ENCODE peak calls at places on chromosomes 12 and 14, in six cellular contexts. One of them, this sample, is unnamed.
A peak's percentile ranks its signal among the peaks of the same experiment; 100 is the strongest.

GRCh38 chr12:52929538-52929937 is 19.4 kb upstream of the KRT18 start:
- DNase-seq in fibroblast of lung: no peak
- DNase-seq in body of pancreas: no peak
- DNase-seq in ascending aorta: no peak
- DNase-seq in uterus: no peak
- DNase-seq in dorsolateral prefrontal cortex: no peak
- DNase-seq in this sample: no peak

GRCh38 chr14:45807187-45807586 is 554.2 kb upstream of the MIS18BP1 start:
- DNase-seq in fibroblast of lung: no peak
- DNase-seq in body of pancreas: no peak
- DNase-seq in ascending aorta: no peak
- DNase-seq in uterus: no peak
- DNase-seq in dorsolateral prefrontal cortex: no peak
- DNase-seq in this sample: no peak

GRCh38 chr14:97924922-97925613 is 1127.9 kb downstream of the VRK1 start:
- DNase-seq in fibroblast of lung: no peak
- DNase-seq in body of pancreas: no peak
- DNase-seq in ascending aorta: no peak
- DNase-seq in uterus: no peak
- DNase-seq in dorsolateral prefrontal cortex: no peak
- DNase-seq in this sample: no peak

GRCh38 chr12:81086342-81086741 is 8.5 kb downstream of the ACSS3 start:
- DNase-seq in fibroblast of lung: no peak
- DNase-seq in body of pancreas: no peak
- DNase-seq in ascending aorta: no peak
- DNase-seq in uterus: no peak
- DNase-seq in dorsolateral prefrontal cortex: no peak
- DNase-seq in this sample: no peak

GRCh38 chr12:84421103-84421502 is 491.5 kb downstream of the SLC6A15 start:
- DNase-seq in fibroblast of lung: no peak
- DNase-seq in body of pancreas: no peak
- DNase-seq in ascending aorta: no peak
- DNase-seq in uterus: no peak
- DNase-seq in dorsolateral prefrontal cortex: no peak
- DNase-seq in this sample: no peak

GRCh38 chr12:124867389-124867930 is 3.8 kb upstream of the SCARB1 start:
- DNase-seq in fibroblast of lung: peak; percentile 77
- DNase-seq in body of pancreas: peak; percentile 34
- DNase-seq in ascending aorta: no peak
- DNase-seq in uterus: no peak
- DNase-seq in dorsolateral prefrontal cortex: no peak
- DNase-seq in this sample: peak; percentile 75

GRCh38 chr12:53219116-53219955 is 12.3 kb upstream of the ITGB7 start:
- DNase-seq in fibroblast of lung: peak; percentile 73
- DNase-seq in body of pancreas: peak; percentile 32
- DNase-seq in ascending aorta: no peak
- DNase-seq in uterus: no peak
- DNase-seq in dorsolateral prefrontal cortex: no peak
- DNase-seq in this sample: peak; percentile 56

GRCh38 chr12:7450667-7451066 is 6.7 kb upstream of the CD163L1 start:
- DNase-seq in fibroblast of lung: no peak
- DNase-seq in body of pancreas: no peak
- DNase-seq in ascending aorta: no peak
- DNase-seq in uterus: no peak
- DNase-seq in dorsolateral prefrontal cortex: no peak
- DNase-seq in this sample: no peak

GRCh38 chr14:26687438-26687837 is 89.6 kb upstream of the NOVA1 start:
- DNase-seq in fibroblast of lung: no peak
- DNase-seq in body of pancreas: no peak
- DNase-seq in ascending aorta: no peak
- DNase-seq in uterus: no peak
- DNase-seq in dorsolateral prefrontal cortex: no peak
- DNase-seq in this sample: no peak

GRCh38 chr14:38199076-38199475 is 8.6 kb upstream of the SSTR1 start:
- DNase-seq in fibroblast of lung: no peak
- DNase-seq in body of pancreas: no peak
- DNase-seq in ascending aorta: no peak
- DNase-seq in uterus: no peak
- DNase-seq in dorsolateral prefrontal cortex: no peak
- DNase-seq in this sample: no peak

GRCh38 chr12:57545809-57546437 is 1.1 kb downstream of the DCTN2 start:
- DNase-seq in fibroblast of lung: no peak
- DNase-seq in body of pancreas: no peak
- DNase-seq in ascending aorta: no peak
- DNase-seq in uterus: no peak
- DNase-seq in dorsolateral prefrontal cortex: no peak
- DNase-seq in this sample: no peak

GRCh38 chr14:54974773-54975414 is 52.0 kb downstream of the WDHD1 start:
- DNase-seq in fibroblast of lung: peak; percentile 34
- DNase-seq in body of pancreas: no peak
- DNase-seq in ascending aorta: no peak
- DNase-seq in uterus: no peak
- DNase-seq in dorsolateral prefrontal cortex: no peak
- DNase-seq in this sample: no peak

GRCh38 chr12:116697305-116698130 is 40.4 kb downstream of the SPRING1 start:
- DNase-seq in fibroblast of lung: no peak
- DNase-seq in body of pancreas: peak; percentile 75
- DNase-seq in ascending aorta: no peak
- DNase-seq in uterus: no peak
- DNase-seq in dorsolateral prefrontal cortex: no peak
- DNase-seq in this sample: peak; percentile 26

GRCh38 chr12:48668996-48669395 is 13.0 kb downstream of the KANSL2 start:
- DNase-seq in fibroblast of lung: no peak
- DNase-seq in body of pancreas: no peak
- DNase-seq in ascending aorta: no peak
- DNase-seq in uterus: no peak
- DNase-seq in dorsolateral prefrontal cortex: no peak
- DNase-seq in this sample: no peak

GRCh38 chr14:93081875-93082570 is 33.7 kb downstream of the ITPK1 start:
- DNase-seq in fibroblast of lung: no peak
- DNase-seq in body of pancreas: no peak
- DNase-seq in ascending aorta: no peak
- DNase-seq in uterus: no peak
- DNase-seq in dorsolateral prefrontal cortex: no peak
- DNase-seq in this sample: no peak

GRCh38 chr12:124422570-124423523 is 128.0 kb downstream of the RFLNA start:
- DNase-seq in fibroblast of lung: peak; percentile 97
- DNase-seq in body of pancreas: peak; percentile 84
- DNase-seq in ascending aorta: peak; percentile 62
- DNase-seq in uterus: peak; percentile 95
- DNase-seq in dorsolateral prefrontal cortex: peak; percentile 79
- DNase-seq in this sample: no peak

GRCh38 chr14:38290601-38291190 is 34.8 kb upstream of the CLEC14A start:
- DNase-seq in fibroblast of lung: peak; percentile 96
- DNase-seq in body of pancreas: no peak
- DNase-seq in ascending aorta: no peak
- DNase-seq in uterus: no peak
- DNase-seq in dorsolateral prefrontal cortex: no peak
- DNase-seq in this sample: no peak

DNA sequence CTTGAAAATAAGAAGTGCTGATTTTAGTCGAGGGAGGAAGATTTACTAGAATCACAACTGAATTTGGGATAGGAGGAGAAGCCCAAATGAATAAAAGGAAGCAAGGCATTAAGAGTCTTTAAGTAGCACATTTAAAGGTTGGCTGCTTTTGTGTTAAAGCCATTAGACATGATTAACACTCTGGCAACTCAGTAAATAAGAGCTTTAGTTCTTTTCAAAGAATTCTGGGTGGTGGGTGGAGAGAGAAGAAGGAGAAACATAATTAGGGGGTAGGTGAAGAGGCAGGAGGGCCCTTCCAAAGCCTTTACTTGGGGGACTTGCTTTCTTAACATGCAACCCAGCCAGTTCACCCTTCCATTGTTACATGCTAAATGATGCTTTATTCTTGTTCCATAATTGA is 284.6 kb upstream of the SEL1L start:
- DNase-seq in fibroblast of lung: no peak
- DNase-seq in body of pancreas: no peak
- DNase-seq in ascending aorta: no peak
- DNase-seq in uterus: no peak
- DNase-seq in dorsolateral prefrontal cortex: no peak
- DNase-seq in this sample: no peak
- H3K27ac ChIP-seq in fibroblast of lung: no peak overlapping the region
- H3K27ac ChIP-seq in body of pancreas: no peak overlapping the region
- H3K27ac ChIP-seq in ascending aorta: no peak overlapping the region
- H3K27ac ChIP-seq in uterus: no peak overlapping the region
- H3K27ac ChIP-seq in dorsolateral prefrontal cortex: no peak overlapping the region
- H3K27ac ChIP-seq in this sample: no peak overlapping the region

DNA sequence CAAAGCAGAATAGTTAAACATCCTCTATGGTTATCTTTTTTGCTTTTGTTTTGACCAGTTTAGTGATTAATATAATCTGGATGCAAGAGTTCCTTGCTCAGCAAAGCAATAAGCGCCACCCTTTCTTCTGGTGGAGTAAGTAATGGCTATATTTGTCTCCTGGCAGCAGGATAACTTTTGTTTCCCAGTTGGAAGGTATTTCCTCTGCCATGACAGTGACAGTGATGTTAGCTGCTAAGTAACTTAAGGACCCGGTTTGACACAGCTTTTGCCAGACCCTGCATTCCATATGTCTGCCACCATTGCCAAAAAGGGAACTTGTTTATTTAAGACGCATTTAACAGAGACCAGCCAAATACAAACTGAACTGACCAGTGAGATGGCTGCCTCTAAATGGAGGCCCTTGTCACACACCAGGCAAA is 70.4 kb upstream of the NR2C1 start:
- DNase-seq in fibroblast of lung: peak; percentile 39
- DNase-seq in body of pancreas: no peak
- DNase-seq in ascending aorta: no peak
- DNase-seq in uterus: no peak
- DNase-seq in dorsolateral prefrontal cortex: no peak
- DNase-seq in this sample: peak; percentile 38
- H3K27ac ChIP-seq in fibroblast of lung: no peak overlapping the region
- H3K27ac ChIP-seq in body of pancreas: no peak overlapping the region
- H3K27ac ChIP-seq in ascending aorta: peak overlapping the region; percentile 39
- H3K27ac ChIP-seq in uterus: no peak overlapping the region
- H3K27ac ChIP-seq in dorsolateral prefrontal cortex: no peak overlapping the region
- H3K27ac ChIP-seq in this sample: peak overlapping the region; percentile 91

GRCh38 chr12:121892673-121893561 is 4.3 kb downstream of the PSMD9 start:
- DNase-seq in fibroblast of lung: no peak
- DNase-seq in body of pancreas: no peak
- DNase-seq in ascending aorta: no peak
- DNase-seq in uterus: no peak
- DNase-seq in dorsolateral prefrontal cortex: no peak
- DNase-seq in this sample: no peak
- H3K27ac ChIP-seq in fibroblast of lung: no peak overlapping the region
- H3K27ac ChIP-seq in body of pancreas: peak overlapping the region; percentile 59
- H3K27ac ChIP-seq in ascending aorta: no peak overlapping the region
- H3K27ac ChIP-seq in uterus: no peak overlapping the region
- H3K27ac ChIP-seq in dorsolateral prefrontal cortex: no peak overlapping the region
- H3K27ac ChIP-seq in this sample: no peak overlapping the region

GRCh38 chr14:34034447-34035176 is 83.7 kb upstream of the EGLN3 start:
- DNase-seq in fibroblast of lung: no peak
- DNase-seq in body of pancreas: no peak
- DNase-seq in ascending aorta: no peak
- DNase-seq in uterus: no peak
- DNase-seq in dorsolateral prefrontal cortex: no peak
- DNase-seq in this sample: no peak
- H3K27ac ChIP-seq in fibroblast of lung: no peak overlapping the region
- H3K27ac ChIP-seq in body of pancreas: no peak overlapping the region
- H3K27ac ChIP-seq in ascending aorta: no peak overlapping the region
- H3K27ac ChIP-seq in uterus: no peak overlapping the region
- H3K27ac ChIP-seq in dorsolateral prefrontal cortex: no peak overlapping the region
- H3K27ac ChIP-seq in this sample: no peak overlapping the region

GRCh38 chr12:26712892-26713291 is 120.1 kb downstream of the ITPR2 start:
- DNase-seq in fibroblast of lung: no peak
- DNase-seq in body of pancreas: no peak
- DNase-seq in ascending aorta: no peak
- DNase-seq in uterus: no peak
- DNase-seq in dorsolateral prefrontal cortex: no peak
- DNase-seq in this sample: no peak

GRCh38 chr12:26713885-26714383 is 119.1 kb downstream of the ITPR2 start:
- DNase-seq in fibroblast of lung: no peak
- DNase-seq in body of pancreas: no peak
- DNase-seq in ascending aorta: no peak
- DNase-seq in uterus: no peak
- DNase-seq in dorsolateral prefrontal cortex: no peak
- DNase-seq in this sample: no peak

GRCh38 chr12:26715232-26715631 is 117.8 kb downstream of the ITPR2 start:
- DNase-seq in fibroblast of lung: no peak
- DNase-seq in body of pancreas: no peak
- DNase-seq in ascending aorta: no peak
- DNase-seq in uterus: no peak
- DNase-seq in dorsolateral prefrontal cortex: no peak
- DNase-seq in this sample: no peak

GRCh38 chr12:26711569-26711968 is 121.4 kb downstream of the ITPR2 start:
- DNase-seq in fibroblast of lung: no peak
- DNase-seq in body of pancreas: no peak
- DNase-seq in ascending aorta: no peak
- DNase-seq in uterus: no peak
- DNase-seq in dorsolateral prefrontal cortex: no peak
- DNase-seq in this sample: no peak

DNA sequence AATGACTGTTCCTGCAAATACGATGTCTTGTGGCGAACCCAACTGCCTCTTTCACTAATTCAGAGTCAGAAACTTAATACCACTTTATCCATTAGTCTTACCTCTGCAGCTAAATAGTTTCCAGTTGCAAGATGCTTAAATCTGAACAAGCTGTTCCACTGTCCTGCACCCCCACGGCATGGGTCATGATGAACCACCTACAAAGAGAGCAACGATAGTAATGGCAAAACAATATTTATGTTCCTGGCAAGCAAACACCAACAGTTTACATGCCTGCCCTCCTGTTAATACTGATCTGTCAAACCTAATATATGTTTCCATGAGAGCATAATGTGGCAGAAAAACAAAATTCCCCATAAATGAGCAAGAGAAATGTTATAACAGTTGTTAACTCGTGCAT is 121.9 kb downstream of the ITPR2 start:
- DNase-seq in fibroblast of lung: no peak
- DNase-seq in body of pancreas: no peak
- DNase-seq in ascending aorta: no peak
- DNase-seq in uterus: no peak
- DNase-seq in dorsolateral prefrontal cortex: no peak
- DNase-seq in this sample: no peak
- H3K27ac ChIP-seq in fibroblast of lung: no peak overlapping the region
- H3K27ac ChIP-seq in body of pancreas: no peak overlapping the region
- H3K27ac ChIP-seq in ascending aorta: no peak overlapping the region
- H3K27ac ChIP-seq in uterus: no peak overlapping the region
- H3K27ac ChIP-seq in dorsolateral prefrontal cortex: no peak overlapping the region
- H3K27ac ChIP-seq in this sample: no peak overlapping the region

GRCh38 chr12:60337865-60338549 is 742.2 kb downstream of the SLC16A7 start:
- DNase-seq in fibroblast of lung: no peak
- DNase-seq in body of pancreas: no peak
- DNase-seq in ascending aorta: no peak
- DNase-seq in uterus: no peak
- DNase-seq in dorsolateral prefrontal cortex: no peak
- DNase-seq in this sample: no peak

GRCh38 chr12:60333461-60333860 is 737.6 kb downstream of the SLC16A7 start:
- DNase-seq in fibroblast of lung: peak; percentile 5
- DNase-seq in body of pancreas: no peak
- DNase-seq in ascending aorta: no peak
- DNase-seq in uterus: no peak
- DNase-seq in dorsolateral prefrontal cortex: no peak
- DNase-seq in this sample: no peak

GRCh38 chr12:60335765-60336164 is 739.9 kb downstream of the SLC16A7 start:
- DNase-seq in fibroblast of lung: peak; percentile 78
- DNase-seq in body of pancreas: no peak
- DNase-seq in ascending aorta: no peak
- DNase-seq in uterus: no peak
- DNase-seq in dorsolateral prefrontal cortex: no peak
- DNase-seq in this sample: peak; percentile 24
- H3K27ac ChIP-seq in fibroblast of lung: no peak overlapping the region
- H3K27ac ChIP-seq in body of pancreas: no peak overlapping the region
- H3K27ac ChIP-seq in ascending aorta: no peak overlapping the region
- H3K27ac ChIP-seq in uterus: no peak overlapping the region
- H3K27ac ChIP-seq in dorsolateral prefrontal cortex: no peak overlapping the region
- H3K27ac ChIP-seq in this sample: no peak overlapping the region

GRCh38 chr14:35661875-35662274 is 127.9 kb downstream of the INSM2 start:
- DNase-seq in fibroblast of lung: no peak
- DNase-seq in body of pancreas: no peak
- DNase-seq in ascending aorta: no peak
- DNase-seq in uterus: no peak
- DNase-seq in dorsolateral prefrontal cortex: no peak
- DNase-seq in this sample: no peak
- H3K27ac ChIP-seq in fibroblast of lung: no peak overlapping the region
- H3K27ac ChIP-seq in body of pancreas: no peak overlapping the region
- H3K27ac ChIP-seq in ascending aorta: no peak overlapping the region
- H3K27ac ChIP-seq in uterus: no peak overlapping the region
- H3K27ac ChIP-seq in dorsolateral prefrontal cortex: no peak overlapping the region
- H3K27ac ChIP-seq in this sample: no peak overlapping the region